ENCODE peak calls at places on chromosomes 7 and 10, in four cellular contexts. One of them, this sample, is unnamed.

GRCh38 chr7:144547888-144548287 is 144.4 kb upstream of the NOBOX start:
- DNase-seq in frontal cortex: no peak
- DNase-seq in GM13977: no peak
- DNase-seq in endothelial cell of umbilical vein: no peak
- DNase-seq in this sample: no peak

GRCh38 chr7:41955475-41956243 is 252.8 kb upstream of the INHBA start:
- DNase-seq in frontal cortex: peak
- DNase-seq in GM13977: no peak
- DNase-seq in endothelial cell of umbilical vein: peak
- DNase-seq in this sample: no peak

GRCh38 chr7:24313777-24314176 is 29.8 kb downstream of the NPY start:
- DNase-seq in frontal cortex: no peak
- DNase-seq in GM13977: no peak
- DNase-seq in endothelial cell of umbilical vein: no peak
- DNase-seq in this sample: no peak

GRCh38 chr7:28052933-28053332 is 127.7 kb downstream of the JAZF1 start:
- DNase-seq in frontal cortex: no peak
- DNase-seq in GM13977: no peak
- DNase-seq in endothelial cell of umbilical vein: peak
- DNase-seq in this sample: no peak

GRCh38 chr7:137978464-137979237 is 23.2 kb downstream of the CREB3L2 start:
- DNase-seq in frontal cortex: no peak
- DNase-seq in GM13977: no peak
- DNase-seq in endothelial cell of umbilical vein: peak
- DNase-seq in this sample: no peak

GRCh38 chr10:130993612-130994011 is 317.9 kb downstream of the TCERG1L start:
- DNase-seq in frontal cortex: no peak
- DNase-seq in GM13977: no peak
- DNase-seq in endothelial cell of umbilical vein: no peak
- DNase-seq in this sample: no peak

GRCh38 chr10:42783181-42783549 is 570 bp downstream of the BMS1 start:
- DNase-seq in frontal cortex: peak
- DNase-seq in GM13977: no peak
- DNase-seq in endothelial cell of umbilical vein: peak
- DNase-seq in this sample: no peak

GRCh38 chr10:70931168-70931805 is 42.9 kb upstream of the PCBD1 start:
- DNase-seq in frontal cortex: no peak
- DNase-seq in GM13977: no peak
- DNase-seq in endothelial cell of umbilical vein: no peak
- DNase-seq in this sample: no peak

GRCh38 chr7:78018541-78019456 is 220.2 kb downstream of the PHTF2 start:
- DNase-seq in frontal cortex: no peak
- DNase-seq in GM13977: no peak
- DNase-seq in endothelial cell of umbilical vein: peak
- DNase-seq in this sample: no peak

GRCh38 chr7:155213385-155213784 is 84.3 kb upstream of the INSIG1 start:
- DNase-seq in frontal cortex: no peak
- DNase-seq in GM13977: no peak
- DNase-seq in endothelial cell of umbilical vein: peak
- DNase-seq in this sample: no peak

GRCh38 chr10:80356563-80356999 is at the start of the genes DYDC1 and DYDC2:
- DNase-seq in frontal cortex: peak
- DNase-seq in GM13977: peak
- DNase-seq in endothelial cell of umbilical vein: no peak
- DNase-seq in this sample: no peak

GRCh38 chr10:130020651-130021372 is 56.7 kb upstream of the EBF3 start:
- DNase-seq in frontal cortex: no peak
- DNase-seq in GM13977: no peak
- DNase-seq in endothelial cell of umbilical vein: no peak
- DNase-seq in this sample: no peak

GRCh38 chr7:40586197-40586596 is 451.4 kb downstream of the SUGCT start:
- DNase-seq in frontal cortex: no peak
- DNase-seq in GM13977: no peak
- DNase-seq in endothelial cell of umbilical vein: peak
- DNase-seq in this sample: no peak

GRCh38 chr7:5379576-5379975 is 44.1 kb downstream of the TNRC18 start:
- DNase-seq in frontal cortex: no peak
- DNase-seq in GM13977: no peak
- DNase-seq in endothelial cell of umbilical vein: no peak
- DNase-seq in this sample: no peak

GRCh38 chr7:126303926-126304325 is 948.8 kb downstream of the GRM8 start:
- DNase-seq in frontal cortex: no peak
- DNase-seq in GM13977: no peak
- DNase-seq in endothelial cell of umbilical vein: no peak
- DNase-seq in this sample: no peak

GRCh38 chr7:132680590-132680989 is 104.3 kb upstream of the PLXNA4 start:
- DNase-seq in frontal cortex: no peak
- DNase-seq in GM13977: no peak
- DNase-seq in endothelial cell of umbilical vein: no peak
- DNase-seq in this sample: no peak

GRCh38 chr7:158732483-158733219 is 28.0 kb upstream of the NCAPG2 start:
- DNase-seq in frontal cortex: no peak
- DNase-seq in GM13977: no peak
- DNase-seq in endothelial cell of umbilical vein: no peak
- DNase-seq in this sample: no peak

GRCh38 chr7:22863156-22863899 is 40.7 kb upstream of the TOMM7 start:
- DNase-seq in frontal cortex: no peak
- DNase-seq in GM13977: no peak
- DNase-seq in endothelial cell of umbilical vein: no peak
- DNase-seq in this sample: no peak

GRCh38 chr7:35485436-35485835 is 209.5 kb downstream of the HERPUD2 start:
- DNase-seq in frontal cortex: no peak
- DNase-seq in GM13977: no peak
- DNase-seq in endothelial cell of umbilical vein: no peak
- DNase-seq in this sample: no peak

GRCh38 chr10:86900955-86901354 is 56.5 kb downstream of the MMRN2 start:
- DNase-seq in frontal cortex: peak
- DNase-seq in GM13977: no peak
- DNase-seq in endothelial cell of umbilical vein: no peak
- DNase-seq in this sample: no peak

GRCh38 chr10:96910488-96911395 is 78.6 kb downstream of the LCOR start:
- DNase-seq in frontal cortex: peak
- DNase-seq in GM13977: peak
- DNase-seq in endothelial cell of umbilical vein: peak
- DNase-seq in this sample: peak

GRCh38 chr7:55078465-55079372 is 59.9 kb downstream of the EGFR start:
- DNase-seq in frontal cortex: no peak
- DNase-seq in GM13977: no peak
- DNase-seq in endothelial cell of umbilical vein: no peak
- DNase-seq in this sample: no peak

GRCh38 chr10:15585303-15585715 is 134.4 kb downstream of the ITGA8 start:
- DNase-seq in frontal cortex: peak
- DNase-seq in GM13977: peak
- DNase-seq in endothelial cell of umbilical vein: peak
- DNase-seq in this sample: peak

GRCh38 chr10:63434866-63435854 is 30.6 kb downstream of the JMJD1C start:
- DNase-seq in frontal cortex: no peak
- DNase-seq in GM13977: no peak
- DNase-seq in endothelial cell of umbilical vein: peak
- DNase-seq in this sample: no peak

GRCh38 chr10:64261092-64261491 is 739.9 kb downstream of the REEP3 start:
- DNase-seq in frontal cortex: no peak
- DNase-seq in GM13977: no peak
- DNase-seq in endothelial cell of umbilical vein: no peak
- DNase-seq in this sample: peak

GRCh38 chr10:117757121-117757795 is 214.7 kb downstream of the EMX2 start:
- DNase-seq in frontal cortex: no peak
- DNase-seq in GM13977: no peak
- DNase-seq in endothelial cell of umbilical vein: no peak
- DNase-seq in this sample: no peak

GRCh38 chr10:95742529-95742884 is 13.5 kb upstream of the ENTPD1 start:
- DNase-seq in frontal cortex: no peak
- DNase-seq in GM13977: no peak
- DNase-seq in endothelial cell of umbilical vein: peak
- DNase-seq in this sample: no peak